ENCODE peak calls at places on chromosomes 1 and 21, in four cellular contexts. S is tibial artery; N is ascending aorta; B is effector memory CD4-positive, alpha-beta T cell. W is an unnamed sample.

GRCh38 chr1:240712014-240712731 is 100.2 kb upstream of the GREM2 start:
- DNase-seq in S (no peak), N (no peak), B (no peak), W (no peak)

GRCh38 chr1:63898428-63899220 is 124.8 kb downstream of the ROR1 start:
- DNase-seq in S (no peak), N (no peak), B (no peak), W (no peak)

GRCh38 chr1:83999316-83999819 is 436 bp upstream of the TTLL7 start:
- DNase-seq in S (peak; percentile 89), N (peak; percentile 22), B (no peak), W (no peak)

GRCh38 chr1:181097242-181097641 is 8.7 kb downstream of the IER5 start:
- DNase-seq in S (peak; percentile 56), N (no peak), B (no peak), W (no peak)

GRCh38 chr1:204320413-204320812 is 39.3 kb downstream of the PLEKHA6 start:
- DNase-seq in S (no peak), N (no peak), B (no peak), W (no peak)

GRCh38 chr1:76669624-76670023 is 197.7 kb upstream of the ST6GALNAC5 start:
- DNase-seq in S (no peak), N (no peak), B (no peak), W (no peak)

GRCh38 chr1:24935615-24936484 is 5.8 kb upstream of the RUNX3 start:
- DNase-seq in S (no peak), N (no peak), B (no peak), W (no peak)

GRCh38 chr1:162029205-162029604 is 5.5 kb upstream of the OLFML2B start:
- DNase-seq in S (no peak), N (no peak), B (no peak), W (no peak)

GRCh38 chr1:243229526-243229925 is 25.6 kb downstream of the CEP170 start:
- DNase-seq in S (no peak), N (no peak), B (no peak), W (no peak)

GRCh38 chr1:233790121-233790520 is 114.4 kb upstream of the SLC35F3 start:
- DNase-seq in S (no peak), N (no peak), B (no peak), W (no peak)

GRCh38 chr1:99227498-99227897 is 36.8 kb upstream of the PLPPR4 start:
- DNase-seq in S (no peak), N (no peak), B (no peak), W (no peak)

GRCh38 chr21:42500736-42501135 is 4.7 kb upstream of the RSPH1 start:
- DNase-seq in S (no peak), N (no peak), B (no peak), W (no peak)

GRCh38 chr1:59272507-59272906 is 24.4 kb upstream of the FGGY start:
- DNase-seq in S (no peak), N (no peak), B (no peak), W (peak; percentile 18)

GRCh38 chr21:41130883-41131282 is 37.1 kb upstream of the BACE2 start:
- DNase-seq in S (no peak), N (no peak), B (no peak), W (no peak)

GRCh38 chr1:86470859-86471258 is 2.1 kb downstream of the CLCA1 start:
- DNase-seq in S (no peak), N (no peak), B (no peak), W (no peak)

GRCh38 chr1:234620272-234620711 is 10.3 kb upstream of the IRF2BP2 start:
- DNase-seq in S (no peak), N (no peak), B (no peak), W (no peak)

GRCh38 chr1:240491156-240491555 is 120.8 kb downstream of the GREM2 start:
- DNase-seq in S (no peak), N (no peak), B (no peak), W (no peak)

GRCh38 chr1:11831945-11832725 is 15.4 kb downstream of the NPPA start:
- DNase-seq in S (no peak), N (no peak), B (no peak), W (no peak)

GRCh38 chr1:60488857-60489256 is 415.3 kb upstream of the C1orf87 start:
- DNase-seq in S (no peak), N (no peak), B (no peak), W (no peak)

GRCh38 chr1:109759513-109760334 is 4.0 kb downstream of the EPS8L3 start:
- DNase-seq in S (no peak), N (no peak), B (no peak), W (no peak)

GRCh38 chr1:35085421-35085820 is 6.2 kb downstream of the ZMYM1 start:
- DNase-seq in S (no peak), N (no peak), B (no peak), W (no peak)

GRCh38 chr1:11283148-11283547 is 10.2 kb downstream of the UBIAD1 start:
- DNase-seq in S (no peak), N (no peak), B (no peak), W (no peak)

GRCh38 chr1:240232548-240232947 is 140.9 kb downstream of the FMN2 start:
- DNase-seq in S (no peak), N (no peak), B (no peak), W (no peak)

GRCh38 chr1:19009882-19010321 is 53.4 kb upstream of the IFFO2 start:
- DNase-seq in S (no peak), N (no peak), B (no peak), W (no peak)

GRCh38 chr1:15426492-15427279 is 11.6 kb upstream of the CTRC start:
- DNase-seq in S (no peak), N (no peak), B (no peak), W (no peak)

GRCh38 chr1:226618380-226618779 is 69.8 kb downstream of the STUM start:
- DNase-seq in S (peak; percentile 31), N (no peak), B (no peak), W (no peak)

GRCh38 chr21:37055271-37055855 is 17.5 kb downstream of the PIGP start:
- DNase-seq in S (no peak), N (no peak), B (no peak), W (no peak)

GRCh38 chr21:42495027-42495426 is 997 bp downstream of the RSPH1 start:
- DNase-seq in S (no peak), N (no peak), B (no peak), W (no peak)

GRCh38 chr1:77741316-77741715 is 18.3 kb downstream of the USP33 start:
- DNase-seq in S (no peak), N (no peak), B (no peak), W (no peak)
- H3K4me3 ChIP-seq in S (no peak overlapping the region), N (no peak overlapping the region), B (no peak overlapping the region), W (no peak overlapping the region)

DNA sequence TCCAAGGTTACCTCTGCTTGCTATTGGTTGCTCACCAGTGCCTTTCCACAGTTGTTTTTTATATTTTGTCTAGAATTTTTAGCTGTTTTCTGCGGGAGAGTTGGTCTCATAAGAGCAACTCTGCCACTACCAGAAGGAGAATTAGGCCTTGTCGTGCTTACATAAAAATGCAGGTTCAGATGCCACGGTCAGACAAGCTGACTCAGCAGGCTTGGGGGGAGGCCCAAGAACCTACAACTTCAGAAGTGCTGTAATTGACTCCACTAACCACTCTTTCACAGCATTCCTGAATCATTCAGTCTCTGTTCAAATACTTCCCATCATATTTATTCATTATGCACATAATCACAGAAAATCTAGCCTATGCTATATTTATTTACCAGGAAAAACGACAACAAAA is 23.1 kb upstream of the YRDC start:
- DNase-seq in S (no peak), N (no peak), B (no peak), W (no peak)
- H3K36me3 ChIP-seq in S (peaks cover 83% of the 10 kb centered on the region), N (peaks cover 69% of the 10 kb centered on the region), B (peaks cover 61% of the 10 kb centered on the region), W (peaks cover 68% of the 10 kb centered on the region)

GRCh38 chr1:153697873-153698647 is 19.6 kb downstream of the NPR1 start:
- DNase-seq in S (peak; percentile 91), N (peak; percentile 54), B (no peak), W (no peak)
- H3K4me3 ChIP-seq in S (peak overlapping the region; percentile 7), N (peak overlapping the region; percentile 38), B (no peak overlapping the region), W (no peak overlapping the region)

GRCh38 chr1:43365678-43366077 is 2.1 kb downstream of the ELOVL1 start:
- DNase-seq in S (no peak), N (no peak), B (no peak), W (no peak)

GRCh38 chr1:43366179-43366578 is 1.6 kb downstream of the ELOVL1 start:
- DNase-seq in S (no peak), N (no peak), B (no peak), W (no peak)

GRCh38 chr1:43360616-43361015 is 1.8 kb downstream of the CDC20 start:
- DNase-seq in S (no peak), N (no peak), B (no peak), W (no peak)

GRCh38 chr1:43363935-43364525 is 3.8 kb downstream of the ELOVL1 start:
- DNase-seq in S (no peak), N (no peak), B (no peak), W (no peak)

DNA sequence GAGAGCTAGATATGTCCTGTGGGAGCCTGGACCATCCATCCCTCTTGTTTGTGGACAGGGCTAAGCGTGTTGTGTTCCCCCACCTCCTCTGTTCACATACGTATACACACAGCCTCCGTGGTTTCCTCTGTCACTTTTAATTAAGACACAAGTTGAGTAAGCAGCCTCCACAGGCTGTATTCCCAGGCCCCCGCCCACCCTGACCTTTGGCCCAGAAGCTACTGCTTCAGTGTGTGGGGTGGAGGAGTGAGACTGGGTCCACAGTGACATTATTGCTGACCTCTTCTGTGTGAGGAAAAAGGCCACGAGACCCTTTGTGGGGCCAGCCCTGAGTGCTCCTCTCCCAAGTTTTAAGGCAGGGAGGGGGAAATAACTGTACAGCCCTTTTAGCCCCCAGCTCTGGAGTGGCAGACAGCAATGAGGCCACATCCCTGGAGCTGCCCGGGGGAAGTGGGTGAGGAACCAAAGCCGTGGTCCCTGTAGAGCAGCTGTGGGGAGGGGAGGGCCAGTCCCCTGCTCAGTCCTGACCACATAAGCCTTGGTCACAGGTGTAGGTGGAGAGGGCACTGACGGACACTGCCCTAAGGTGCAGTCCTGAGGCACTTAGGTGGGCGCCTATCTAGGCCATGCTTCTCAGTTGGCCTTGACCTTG is 4.4 kb downstream of the ELOVL1 start:
- DNase-seq in S (no peak), N (no peak), B (no peak), W (no peak)
- H3K36me3 ChIP-seq in S (peaks cover 37% of the 10 kb centered on the region), N (peaks cover 34% of the 10 kb centered on the region), B (peaks cover 27% of the 10 kb centered on the region), W (peaks cover 39% of the 10 kb centered on the region)

GRCh38 chr1:27669876-27670275 is 2.1 kb downstream of the IFI6 start:
- DNase-seq in S (peak; percentile 32), N (no peak), B (no peak), W (no peak)
- H3K4me3 ChIP-seq in S (no peak overlapping the region), N (peak overlapping the region; percentile 70), B (no peak overlapping the region), W (peak overlapping the region; percentile 83)

DNA sequence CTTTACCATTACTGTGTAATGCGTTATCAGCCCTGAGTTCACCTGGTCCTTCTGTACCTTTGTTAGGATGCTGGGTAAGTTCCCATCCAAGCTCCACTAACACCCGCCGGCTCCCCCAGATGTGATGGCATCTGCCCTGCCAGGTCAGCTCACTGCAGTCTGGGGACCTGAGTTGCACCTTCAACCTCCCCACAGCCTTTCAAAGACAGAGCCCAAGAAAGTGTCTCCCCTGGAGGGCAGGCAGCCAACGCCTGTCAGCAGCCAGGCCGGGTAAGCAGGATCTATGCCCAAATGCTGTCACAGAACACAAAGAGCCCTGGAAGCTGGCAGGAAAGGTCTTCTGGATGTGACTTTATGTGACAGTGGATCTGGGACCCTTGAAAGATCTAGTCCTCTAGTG is 13.7 kb downstream of the MRAP start:
- DNase-seq in S (no peak), N (no peak), B (no peak), W (no peak)
- H3K36me3 ChIP-seq in S (peaks cover 62% of the 10 kb centered on the region), N (peaks cover 54% of the 10 kb centered on the region), B (peaks cover 29% of the 10 kb centered on the region), W (peaks cover 38% of the 10 kb centered on the region)

W was measured in CD4-positive, CD25-positive, alpha-beta regulatory T cell.